ENCODE peak calls at places on chromosomes 1 and 21, in seven cellular contexts. B is fibroblast of lung, M is HCT116, H is astrocyte, C is right lobe of liver, P is tibial nerve, O is psoas muscle. N is an unnamed sample.
A peak's percentile ranks its signal among the peaks of the same experiment; 100 is the strongest.

GRCh38 chr1:111615874-111616715 is 3.5 kb upstream of the RAP1A start:
- DNase-seq in B (no peak), M (no peak), H (no peak), C (no peak), P (no peak), O (no peak), N (no peak)

GRCh38 chr1:67250051-67250653 is 57.5 kb upstream of the IL12RB2 start:
- DNase-seq in B (no peak), M (peak; percentile 8), H (no peak), C (no peak), P (no peak), O (no peak), N (peak; percentile 3)

GRCh38 chr1:18950415-18951026 is 6.0 kb downstream of the IFFO2 start:
- DNase-seq in B (no peak), M (no peak), H (no peak), C (peak; percentile 48), P (no peak), O (peak; percentile 65), N (no peak)

GRCh38 chr21:43619344-43619743 is 39.9 kb downstream of the HSF2BP start:
- DNase-seq in B (no peak), M (no peak), H (no peak), C (no peak), P (no peak), O (no peak), N (no peak)

GRCh38 chr1:53957231-53957818 is 11.2 kb downstream of the LRRC42 start:
- DNase-seq in B (peak; percentile 75), M (peak; percentile 67), H (peak; percentile 68), C (no peak), P (no peak), O (no peak), N (peak; percentile 72)

GRCh38 chr1:28248273-28249012 is 10.9 kb upstream of the SESN2 start:
- DNase-seq in B (peak; percentile 68), M (peak; percentile 64), H (peak; percentile 54), C (peak; percentile 76), P (peak; percentile 95), O (peak; percentile 80), N (peak; percentile 56)

GRCh38 chr1:201362906-201363305 is 14.6 kb downstream of the TNNT2 start:
- DNase-seq in B (no peak), M (no peak), H (no peak), C (peak; percentile 7), P (no peak), O (no peak), N (no peak)

GRCh38 chr1:115099693-115100050 is 10.4 kb upstream of the TSPAN2 start:
- DNase-seq in B (peak; percentile 50), M (no peak), H (peak; percentile 22), C (no peak), P (no peak), O (no peak), N (no peak)

GRCh38 chr1:27637052-27637451 is 2.1 kb upstream of the FGR start:
- DNase-seq in B (no peak), M (no peak), H (no peak), C (no peak), P (no peak), O (no peak), N (no peak)

GRCh38 chr1:113860891-113861290 is 10.6 kb downstream of the PTPN22 start:
- DNase-seq in B (peak; percentile 85), M (no peak), H (peak; percentile 80), C (no peak), P (no peak), O (no peak), N (no peak)

GRCh38 chr1:61081135-61081636 is 1.2 kb upstream of the NFIA start:
- DNase-seq in B (no peak), M (no peak), H (no peak), C (no peak), P (no peak), O (no peak), N (no peak)

GRCh38 chr1:1020000-1020404 is at the start of gene AGRN:
- DNase-seq in B (no peak), M (no peak), H (no peak), C (peak; percentile 72), P (no peak), O (peak; percentile 54), N (no peak)

GRCh38 chr1:60035925-60036324 is 37.6 kb downstream of the C1orf87 start:
- DNase-seq in B (no peak), M (no peak), H (no peak), C (no peak), P (no peak), O (no peak), N (no peak)

GRCh38 chr21:29827647-29828046 is 112.1 kb downstream of the GRIK1 start:
- DNase-seq in B (no peak), M (no peak), H (no peak), C (no peak), P (no peak), O (no peak), N (no peak)

GRCh38 chr1:165737196-165737595 is 31.5 kb downstream of the TMCO1 start:
- DNase-seq in B (peak; percentile 20), M (no peak), H (peak; percentile 5), C (no peak), P (no peak), O (no peak), N (no peak)

GRCh38 chr1:41493117-41493536 is 8.6 kb upstream of the EDN2 start:
- DNase-seq in B (peak; percentile 94), M (peak; percentile 59), H (peak; percentile 91), C (no peak), P (no peak), O (peak; percentile 16), N (no peak)

GRCh38 chr1:1068077-1068373 is 6.1 kb downstream of the RNF223 start:
- DNase-seq in B (no peak), M (no peak), H (no peak), C (no peak), P (no peak), O (no peak), N (no peak)

GRCh38 chr1:23743287-23744052 is at the start of gene ELOA:
- DNase-seq in B (peak; percentile 64), M (no peak), H (peak; percentile 40), C (peak; percentile 85), P (peak; percentile 39), O (peak; percentile 80), N (peak; percentile 73)

GRCh38 chr21:41711416-41712023 is 55.3 kb downstream of the RIPK4 start:
- DNase-seq in B (no peak), M (no peak), H (no peak), C (no peak), P (no peak), O (no peak), N (no peak)

GRCh38 chr1:17941396-17941795 is 166.2 kb upstream of the IGSF21 start:
- DNase-seq in B (no peak), M (no peak), H (no peak), C (no peak), P (no peak), O (no peak), N (no peak)

GRCh38 chr1:235133086-235133485 is 4.4 kb upstream of the TOMM20 start:
- DNase-seq in B (no peak), M (no peak), H (no peak), C (no peak), P (no peak), O (no peak), N (no peak)

DNA sequence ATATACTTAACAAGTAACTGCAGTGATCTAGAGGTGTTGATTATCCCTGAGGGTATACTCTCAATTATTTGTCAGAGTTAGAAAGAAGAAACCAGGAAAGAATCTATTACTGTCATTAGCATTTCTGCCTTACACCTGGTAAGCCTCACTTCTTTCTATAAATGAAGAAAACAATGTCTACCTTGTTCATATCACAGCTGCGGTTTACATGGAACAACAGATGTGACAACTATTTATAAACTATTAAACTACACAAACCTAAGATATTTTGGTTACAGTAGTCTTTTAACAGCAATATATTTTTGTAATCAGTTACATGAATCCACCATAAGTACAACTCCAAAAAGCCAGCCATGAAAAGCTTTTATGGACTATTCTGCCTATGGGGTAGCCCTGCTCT is 40.7 kb downstream of the GON4L start:
- DNase-seq in B (no peak), M (no peak), H (no peak), C (no peak), P (no peak), O (no peak), N (no peak)
- H3K36me3 ChIP-seq in B (peaks cover 3% of the 10 kb centered on the region), M (peaks cover 36% of the 10 kb centered on the region), H (peaks cover 43% of the 10 kb centered on the region), C (no peaks in the 10 kb centered on the region), P (peaks cover 82% of the 10 kb centered on the region), O (peaks cover 99% of the 10 kb centered on the region), N (no peaks in the 10 kb centered on the region)

DNA sequence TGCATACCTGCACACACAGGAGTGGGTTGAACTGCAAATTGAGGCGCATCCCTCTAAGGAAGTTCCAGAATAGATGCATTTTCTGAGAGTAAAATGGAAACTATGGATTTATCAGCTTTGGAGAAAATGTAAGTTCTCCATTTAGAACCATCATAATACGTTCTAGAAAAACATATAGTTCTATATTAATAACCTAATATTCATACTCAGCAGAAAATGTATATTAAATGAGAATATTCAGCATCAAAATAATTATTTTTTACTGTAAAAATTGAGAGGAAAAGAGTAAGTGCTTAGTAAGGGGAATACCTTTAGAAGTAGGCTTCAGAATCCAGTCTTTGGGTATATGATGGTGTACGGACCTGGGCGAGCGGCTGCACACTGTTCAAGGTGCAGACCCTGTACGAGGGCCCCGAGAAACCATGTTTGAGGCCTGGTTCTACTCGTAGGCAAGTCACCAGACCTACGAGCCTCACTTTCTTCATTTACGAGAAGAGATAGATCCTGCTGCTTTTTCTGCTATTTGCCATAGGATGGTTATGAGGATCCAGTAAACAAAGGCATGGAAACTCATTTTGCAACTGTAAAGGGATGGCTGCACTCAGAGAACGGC is 6.8 kb downstream of the CD247 start:
- DNase-seq in B (no peak), M (no peak), H (no peak), C (no peak), P (no peak), O (no peak), N (no peak)
- H3K4me1 ChIP-seq in B (no peaks in the 10 kb centered on the region), M (no peaks in the 10 kb centered on the region), H (no peaks in the 10 kb centered on the region), C (no peaks in the 10 kb centered on the region), P (no peaks in the 10 kb centered on the region), O (no peaks in the 10 kb centered on the region), N (peaks cover 7% of the 10 kb centered on the region)

DNA sequence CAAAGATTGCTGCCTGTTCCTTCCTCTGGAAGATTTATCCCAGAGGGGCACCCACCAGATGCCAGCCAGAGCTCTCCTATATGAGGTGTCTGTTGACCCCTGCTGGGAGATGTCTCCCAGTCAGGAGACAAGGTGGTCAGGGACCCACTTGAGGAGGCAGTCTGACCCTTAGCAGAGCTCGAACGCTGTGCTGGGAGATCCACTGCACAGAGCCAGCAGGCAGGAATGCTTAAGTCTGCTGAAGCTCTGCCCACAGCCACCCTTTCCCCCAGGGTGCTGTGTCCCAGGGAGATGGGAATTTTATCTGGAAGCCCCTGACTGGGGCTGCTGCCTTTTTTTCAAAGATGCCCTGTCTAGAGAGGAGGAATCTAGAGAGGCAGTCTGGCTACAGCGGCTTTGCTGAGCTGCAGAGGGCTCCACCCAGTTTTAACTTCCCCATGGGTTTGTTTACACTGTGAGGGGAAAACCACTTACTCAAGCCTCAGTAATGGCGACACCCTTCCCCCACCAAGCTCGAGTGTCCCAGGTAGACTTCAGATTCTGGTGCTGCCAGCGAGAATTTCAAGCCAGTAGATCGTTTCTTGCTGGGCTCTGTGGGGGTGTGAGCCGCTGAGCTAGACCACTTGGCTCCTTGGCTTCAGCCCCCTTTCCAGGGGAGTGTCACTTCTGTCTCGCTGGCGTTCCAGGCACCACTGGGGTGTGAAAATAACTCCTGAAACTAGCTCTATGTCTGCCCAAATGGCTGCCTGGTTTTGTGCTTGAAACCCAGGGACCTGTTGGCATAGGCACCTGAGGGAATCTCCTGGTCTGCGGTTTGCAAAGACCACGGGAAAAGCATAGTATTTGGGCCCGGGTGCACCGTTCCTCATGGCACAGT is 51.1 kb upstream of the PDC start:
- DNase-seq in B (no peak), M (no peak), H (no peak), C (no peak), P (no peak), O (no peak), N (no peak)
- H3K36me3 ChIP-seq in B (no peaks in the 10 kb centered on the region), M (no peaks in the 10 kb centered on the region), H (no peaks in the 10 kb centered on the region), C (no peaks in the 10 kb centered on the region), P (peaks cover 22% of the 10 kb centered on the region), O (no peaks in the 10 kb centered on the region), N (no peaks in the 10 kb centered on the region)

GRCh38 chr1:3566004-3566885 is 45.1 kb downstream of the MEGF6 start:
- DNase-seq in B (no peak), M (no peak), H (no peak), C (no peak), P (no peak), O (no peak), N (no peak)
- H3K4me1 ChIP-seq in B (no peaks in the 10 kb centered on the region), M (no peaks in the 10 kb centered on the region), H (no peaks in the 10 kb centered on the region), C (no peaks in the 10 kb centered on the region), P (peaks cover 30% of the 10 kb centered on the region), O (no peaks in the 10 kb centered on the region), N (no peaks in the 10 kb centered on the region)